ENCODE peak calls at places on chromosomes 1 and 21, in nine cellular contexts. One of them, this sample, is unnamed.

GRCh38 chr1:93907718-93908117 is 1.5 kb downstream of the GCLM start:
- DNase-seq in H1: no peak
- DNase-seq in tibial artery: no peak
- DNase-seq in endothelial cell of umbilical vein: peak; percentile 51
- DNase-seq in heart left ventricle: no peak
- DNase-seq in HCT116: no peak
- DNase-seq in lower lobe of right lung: no peak
- DNase-seq in fibroblast of lung: peak; percentile 51
- DNase-seq in thoracic aorta: no peak
- DNase-seq in this sample: no peak

GRCh38 chr1:26994020-26994745 is 691 bp downstream of the TRNP1 start:
- DNase-seq in H1: peak; percentile 57
- DNase-seq in tibial artery: no peak
- DNase-seq in endothelial cell of umbilical vein: no peak
- DNase-seq in heart left ventricle: no peak
- DNase-seq in HCT116: no peak
- DNase-seq in lower lobe of right lung: peak; percentile 58
- DNase-seq in fibroblast of lung: no peak
- DNase-seq in thoracic aorta: no peak
- DNase-seq in this sample: no peak

GRCh38 chr1:183019860-183020259 is 3.4 kb upstream of the LAMC1 start:
- DNase-seq in H1: no peak
- DNase-seq in tibial artery: no peak
- DNase-seq in endothelial cell of umbilical vein: peak; percentile 94
- DNase-seq in heart left ventricle: no peak
- DNase-seq in HCT116: no peak
- DNase-seq in lower lobe of right lung: no peak
- DNase-seq in fibroblast of lung: peak; percentile 52
- DNase-seq in thoracic aorta: no peak
- DNase-seq in this sample: no peak

GRCh38 chr1:87061742-87062156 is 147.3 kb downstream of the HS2ST1 start:
- DNase-seq in H1: no peak
- DNase-seq in tibial artery: no peak
- DNase-seq in endothelial cell of umbilical vein: peak; percentile 8
- DNase-seq in heart left ventricle: no peak
- DNase-seq in HCT116: no peak
- DNase-seq in lower lobe of right lung: no peak
- DNase-seq in fibroblast of lung: peak; percentile 47
- DNase-seq in thoracic aorta: no peak
- DNase-seq in this sample: no peak

GRCh38 chr1:91523462-91523861 is 22.8 kb downstream of the CDC7 start:
- DNase-seq in H1: no peak
- DNase-seq in tibial artery: no peak
- DNase-seq in endothelial cell of umbilical vein: no peak
- DNase-seq in heart left ventricle: no peak
- DNase-seq in HCT116: no peak
- DNase-seq in lower lobe of right lung: no peak
- DNase-seq in fibroblast of lung: no peak
- DNase-seq in thoracic aorta: no peak
- DNase-seq in this sample: no peak

GRCh38 chr1:91020486-91020885 is 1.3 kb downstream of the ZNF644 start:
- DNase-seq in H1: no peak
- DNase-seq in tibial artery: no peak
- DNase-seq in endothelial cell of umbilical vein: peak; percentile 9
- DNase-seq in heart left ventricle: no peak
- DNase-seq in HCT116: no peak
- DNase-seq in lower lobe of right lung: no peak
- DNase-seq in fibroblast of lung: peak; percentile 24
- DNase-seq in thoracic aorta: no peak
- DNase-seq in this sample: no peak

GRCh38 chr1:111720274-111720976 is 18.8 kb downstream of the INKA2 start:
- DNase-seq in H1: no peak
- DNase-seq in tibial artery: no peak
- DNase-seq in endothelial cell of umbilical vein: no peak
- DNase-seq in heart left ventricle: peak; percentile 81
- DNase-seq in HCT116: no peak
- DNase-seq in lower lobe of right lung: no peak
- DNase-seq in fibroblast of lung: no peak
- DNase-seq in thoracic aorta: no peak
- DNase-seq in this sample: no peak

GRCh38 chr1:54326577-54327385 is 79.4 kb downstream of the SSBP3 start:
- DNase-seq in H1: no peak
- DNase-seq in tibial artery: no peak
- DNase-seq in endothelial cell of umbilical vein: no peak
- DNase-seq in heart left ventricle: no peak
- DNase-seq in HCT116: no peak
- DNase-seq in lower lobe of right lung: no peak
- DNase-seq in fibroblast of lung: peak; percentile 26
- DNase-seq in thoracic aorta: no peak
- DNase-seq in this sample: no peak

GRCh38 chr1:112298558-112298957 is 97.5 kb upstream of the CTTNBP2NL start:
- DNase-seq in H1: peak; percentile 88
- DNase-seq in tibial artery: no peak
- DNase-seq in endothelial cell of umbilical vein: peak; percentile 72
- DNase-seq in heart left ventricle: no peak
- DNase-seq in HCT116: peak; percentile 48
- DNase-seq in lower lobe of right lung: peak; percentile 62
- DNase-seq in fibroblast of lung: peak; percentile 53
- DNase-seq in thoracic aorta: no peak
- DNase-seq in this sample: peak; percentile 58

GRCh38 chr1:6157528-6158174 is 22.5 kb downstream of the CHD5 start:
- DNase-seq in H1: no peak
- DNase-seq in tibial artery: no peak
- DNase-seq in endothelial cell of umbilical vein: no peak
- DNase-seq in heart left ventricle: no peak
- DNase-seq in HCT116: peak; percentile 75
- DNase-seq in lower lobe of right lung: no peak
- DNase-seq in fibroblast of lung: no peak
- DNase-seq in thoracic aorta: no peak
- DNase-seq in this sample: peak; percentile 46

GRCh38 chr1:245264226-245264625 is 109.4 kb downstream of the KIF26B start:
- DNase-seq in H1: no peak
- DNase-seq in tibial artery: no peak
- DNase-seq in endothelial cell of umbilical vein: no peak
- DNase-seq in heart left ventricle: no peak
- DNase-seq in HCT116: no peak
- DNase-seq in lower lobe of right lung: no peak
- DNase-seq in fibroblast of lung: no peak
- DNase-seq in thoracic aorta: no peak
- DNase-seq in this sample: no peak

GRCh38 chr21:37452222-37452621 is 85.6 kb downstream of the DYRK1A start:
- DNase-seq in H1: no peak
- DNase-seq in tibial artery: peak; percentile 73
- DNase-seq in endothelial cell of umbilical vein: peak; percentile 35
- DNase-seq in heart left ventricle: peak; percentile 72
- DNase-seq in HCT116: no peak
- DNase-seq in lower lobe of right lung: no peak
- DNase-seq in fibroblast of lung: peak; percentile 83
- DNase-seq in thoracic aorta: peak; percentile 17
- DNase-seq in this sample: no peak

GRCh38 chr1:33169290-33170055 is 12.4 kb downstream of the TRIM62 start:
- DNase-seq in H1: no peak
- DNase-seq in tibial artery: peak; percentile 15
- DNase-seq in endothelial cell of umbilical vein: no peak
- DNase-seq in heart left ventricle: no peak
- DNase-seq in HCT116: no peak
- DNase-seq in lower lobe of right lung: no peak
- DNase-seq in fibroblast of lung: no peak
- DNase-seq in thoracic aorta: no peak
- DNase-seq in this sample: no peak
- H3K4me3 ChIP-seq in H1: no peak overlapping the region
- H3K4me3 ChIP-seq in tibial artery: no peak overlapping the region
- H3K4me3 ChIP-seq in endothelial cell of umbilical vein: no peak overlapping the region
- H3K4me3 ChIP-seq in heart left ventricle: no peak overlapping the region
- H3K4me3 ChIP-seq in HCT116: no peak overlapping the region
- H3K4me3 ChIP-seq in lower lobe of right lung: no peak overlapping the region
- H3K4me3 ChIP-seq in fibroblast of lung: no peak overlapping the region
- H3K4me3 ChIP-seq in thoracic aorta: no peak overlapping the region
- H3K4me3 ChIP-seq in this sample: no peak overlapping the region

DNA sequence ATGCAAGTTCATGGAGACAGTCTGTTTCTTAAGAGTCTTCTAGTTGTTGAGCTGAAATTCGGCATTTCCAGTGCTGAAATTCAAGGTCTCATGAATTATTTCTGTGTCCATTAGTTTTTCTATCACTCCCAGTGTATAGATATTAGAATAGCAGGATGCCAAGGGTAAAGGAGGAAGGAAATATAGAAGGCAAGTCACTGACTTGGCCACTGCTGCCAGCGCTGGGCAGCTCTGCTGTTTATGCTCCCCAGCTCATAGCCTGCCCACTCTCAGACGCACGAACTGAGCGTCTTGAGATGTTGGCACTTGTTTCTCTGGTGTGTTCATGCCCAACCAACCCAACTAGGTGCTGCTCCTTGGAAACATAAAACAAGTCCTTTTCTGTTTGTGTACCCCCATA is 110.1 kb downstream of the SLC45A1 start:
- DNase-seq in H1: no peak
- DNase-seq in tibial artery: peak; percentile 76
- DNase-seq in endothelial cell of umbilical vein: no peak
- DNase-seq in heart left ventricle: no peak
- DNase-seq in HCT116: no peak
- DNase-seq in lower lobe of right lung: no peak
- DNase-seq in fibroblast of lung: no peak
- DNase-seq in thoracic aorta: no peak
- DNase-seq in this sample: no peak
- H3K27ac ChIP-seq in H1: no peak overlapping the region
- H3K27ac ChIP-seq in tibial artery: peak overlapping the region; percentile 23
- H3K27ac ChIP-seq in endothelial cell of umbilical vein: no peak overlapping the region
- H3K27ac ChIP-seq in heart left ventricle: peak overlapping the region; percentile 34
- H3K27ac ChIP-seq in HCT116: no peak overlapping the region
- H3K27ac ChIP-seq in lower lobe of right lung: peak overlapping the region; percentile 31
- H3K27ac ChIP-seq in fibroblast of lung: no peak overlapping the region
- H3K27ac ChIP-seq in thoracic aorta: peak overlapping the region; percentile 59
- H3K27ac ChIP-seq in this sample: peak overlapping the region; percentile 50

GRCh38 chr21:30582850-30583249 is 7.3 kb downstream of the KRTAP22-2 start:
- DNase-seq in H1: no peak
- DNase-seq in tibial artery: no peak
- DNase-seq in endothelial cell of umbilical vein: no peak
- DNase-seq in heart left ventricle: no peak
- DNase-seq in HCT116: no peak
- DNase-seq in lower lobe of right lung: no peak
- DNase-seq in fibroblast of lung: no peak
- DNase-seq in thoracic aorta: no peak
- DNase-seq in this sample: no peak

GRCh38 chr21:30580132-30580531 is 10.1 kb downstream of the KRTAP22-2 start:
- DNase-seq in H1: no peak
- DNase-seq in tibial artery: no peak
- DNase-seq in endothelial cell of umbilical vein: no peak
- DNase-seq in heart left ventricle: no peak
- DNase-seq in HCT116: no peak
- DNase-seq in lower lobe of right lung: no peak
- DNase-seq in fibroblast of lung: no peak
- DNase-seq in thoracic aorta: no peak
- DNase-seq in this sample: no peak

GRCh38 chr21:30577766-30578165 is 12.4 kb downstream of the KRTAP22-2 start:
- DNase-seq in H1: no peak
- DNase-seq in tibial artery: no peak
- DNase-seq in endothelial cell of umbilical vein: no peak
- DNase-seq in heart left ventricle: no peak
- DNase-seq in HCT116: no peak
- DNase-seq in lower lobe of right lung: no peak
- DNase-seq in fibroblast of lung: no peak
- DNase-seq in thoracic aorta: no peak
- DNase-seq in this sample: no peak

DNA sequence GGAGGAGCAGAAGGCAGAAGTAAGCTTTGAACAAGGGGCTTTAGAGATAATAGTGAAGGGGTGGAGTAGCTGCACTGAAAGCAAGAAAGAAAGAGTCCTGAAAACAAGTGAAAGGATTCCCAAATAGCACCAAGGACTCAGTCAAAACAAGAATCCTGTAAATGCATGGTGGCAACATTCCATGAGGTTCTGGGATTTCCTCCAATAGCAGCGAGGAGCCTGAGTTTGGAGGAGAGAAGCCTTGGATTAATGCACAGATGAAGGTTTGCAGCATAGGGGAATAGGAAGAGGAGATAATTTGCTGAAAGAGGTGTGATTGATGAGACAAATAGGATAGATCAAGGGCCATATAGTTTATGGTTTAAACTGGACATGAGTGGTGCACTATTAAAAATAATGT is 10.8 kb downstream of the KRTAP22-2 start:
- DNase-seq in H1: no peak
- DNase-seq in tibial artery: no peak
- DNase-seq in endothelial cell of umbilical vein: no peak
- DNase-seq in heart left ventricle: no peak
- DNase-seq in HCT116: no peak
- DNase-seq in lower lobe of right lung: no peak
- DNase-seq in fibroblast of lung: no peak
- DNase-seq in thoracic aorta: no peak
- DNase-seq in this sample: no peak
- H3K9me3 ChIP-seq in H1: no peaks in the 10 kb centered on the region
- H3K9me3 ChIP-seq in tibial artery: no peaks in the 10 kb centered on the region
- H3K9me3 ChIP-seq in endothelial cell of umbilical vein: no peaks in the 10 kb centered on the region
- H3K9me3 ChIP-seq in heart left ventricle: no peaks in the 10 kb centered on the region
- H3K9me3 ChIP-seq in HCT116: peaks cover 25% of the 10 kb centered on the region
- H3K9me3 ChIP-seq in lower lobe of right lung: no peaks in the 10 kb centered on the region
- H3K9me3 ChIP-seq in fibroblast of lung: no peaks in the 10 kb centered on the region
- H3K9me3 ChIP-seq in thoracic aorta: no peaks in the 10 kb centered on the region
- H3K9me3 ChIP-seq in this sample: no peaks in the 10 kb centered on the region

DNA sequence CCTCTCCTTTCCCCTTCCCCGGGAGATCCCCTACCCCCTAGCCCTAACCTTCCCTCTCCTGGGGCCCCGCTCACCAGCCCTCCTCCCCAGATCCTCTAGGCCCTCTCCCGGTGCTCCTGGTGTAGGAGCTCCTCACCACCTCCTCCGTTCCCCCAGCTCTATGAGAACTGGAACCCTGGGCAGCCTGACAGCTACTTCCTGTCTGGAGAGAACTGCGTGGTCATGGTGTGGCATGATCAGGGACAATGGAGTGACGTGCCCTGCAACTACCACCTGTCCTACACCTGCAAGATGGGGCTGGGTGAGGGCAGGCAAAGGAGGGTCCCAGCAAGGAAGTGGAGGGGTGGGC is 16.0 kb downstream of the BCAN start:
- DNase-seq in H1: no peak
- DNase-seq in tibial artery: no peak
- DNase-seq in endothelial cell of umbilical vein: no peak
- DNase-seq in heart left ventricle: no peak
- DNase-seq in HCT116: no peak
- DNase-seq in lower lobe of right lung: no peak
- DNase-seq in fibroblast of lung: no peak
- DNase-seq in thoracic aorta: no peak
- DNase-seq in this sample: no peak
- H3K4me3 ChIP-seq in H1: no peak overlapping the region
- H3K4me3 ChIP-seq in tibial artery: peak overlapping the region; percentile 40
- H3K4me3 ChIP-seq in endothelial cell of umbilical vein: no peak overlapping the region
- H3K4me3 ChIP-seq in heart left ventricle: peak overlapping the region; percentile 35
- H3K4me3 ChIP-seq in HCT116: peak overlapping the region; percentile 19
- H3K4me3 ChIP-seq in lower lobe of right lung: no peak overlapping the region
- H3K4me3 ChIP-seq in fibroblast of lung: no peak overlapping the region
- H3K4me3 ChIP-seq in thoracic aorta: peak overlapping the region; percentile 67
- H3K4me3 ChIP-seq in this sample: no peak overlapping the region